ENCODE peak calls at places on chromosomes 12 and 14, in seven cellular contexts. N, A, W, U, D, F and E are unnamed samples.

GRCh38 chr12:102468261-102468940 is 12.0 kb downstream of the IGF1 start:
- DNase-seq in A (no peak), F (no peak), W (no peak), U (no peak), D (peak), N (no peak), E (no peak)

GRCh38 chr14:87250992-87251391 is 742.0 kb downstream of the GALC start:
- DNase-seq in F (no peak), U (no peak), D (no peak), A (no peak), W (no peak), N (no peak), E (no peak)

GRCh38 chr14:66600416-66600815 is 92.5 kb downstream of the GPHN start:
- DNase-seq in U (no peak), W (peak), A (no peak), D (peak), N (no peak), F (peak), E (no peak)

GRCh38 chr12:61254225-61254624 is 1006.0 kb upstream of the USP15 start:
- DNase-seq in A (no peak), D (no peak), U (no peak), F (no peak), N (peak), W (no peak), E (no peak)

GRCh38 chr12:4881665-4882064 is 28.0 kb upstream of the KCNA1 start:
- DNase-seq in N (no peak), A (no peak), F (no peak), U (no peak), D (no peak), W (no peak), E (no peak)

GRCh38 chr12:21526721-21527345 is 737 bp downstream of the SPX start:
- DNase-seq in A (no peak), U (no peak), D (no peak), W (no peak), F (no peak), N (no peak), E (no peak)

GRCh38 chr12:16037533-16037932 is 126.4 kb downstream of the DERA start:
- DNase-seq in D (no peak), A (no peak), F (no peak), U (no peak), N (no peak), W (no peak), E (no peak)

GRCh38 chr14:21106191-21106505 is 5.3 kb downstream of the TMEM253 start:
- DNase-seq in D (no peak), W (no peak), A (no peak), N (no peak), F (peak), U (no peak), E (no peak)

GRCh38 chr14:66066991-66067788 is 419.0 kb upstream of the CCDC196 start:
- DNase-seq in A (no peak), D (no peak), N (no peak), W (no peak), F (no peak), U (no peak), E (no peak)

GRCh38 chr12:7017870-7018349 is 366 bp downstream of the LPCAT3 start:
- DNase-seq in U (no peak), N (no peak), A (no peak), W (no peak), F (peak), D (peak), E (no peak)

GRCh38 chr14:70289138-70289537 is 70.3 kb downstream of the COX16 start:
- DNase-seq in W (no peak), F (no peak), A (no peak), U (no peak), N (no peak), D (no peak), E (no peak)

GRCh38 chr12:54134395-54134794 is 54.4 kb downstream of the SMUG1 start:
- DNase-seq in N (no peak), W (no peak), F (no peak), A (no peak), U (no peak), D (no peak), E (no peak)

GRCh38 chr14:104981699-104982541 is 3.7 kb upstream of the CLBA1 start:
- DNase-seq in U (no peak), F (no peak), W (no peak), N (no peak), A (no peak), D (no peak), E (no peak)

GRCh38 chr12:71958993-71959588 is 20.4 kb downstream of the TPH2 start:
- DNase-seq in N (peak), D (peak), W (peak), U (no peak), F (peak), A (no peak), E (no peak)

GRCh38 chr12:105357162-105357691 is 26.7 kb downstream of the C12orf75 start:
- DNase-seq in W (peak), A (no peak), N (no peak), F (peak), U (no peak), D (peak), E (no peak)

GRCh38 chr12:32270818-32271710 is 128.3 kb upstream of the FGD4 start:
- DNase-seq in U (no peak), W (peak), F (no peak), D (peak), A (no peak), N (peak), E (no peak)

GRCh38 chr12:65823481-65824313 is 586 bp upstream of the HMGA2 start:
- DNase-seq in A (no peak), W (peak), D (peak), U (peak), N (peak), F (peak), E (peak)

GRCh38 chr14:57060276-57060956 is 208.3 kb downstream of the EXOC5 start:
- DNase-seq in U (no peak), W (no peak), F (peak), N (peak), A (no peak), D (no peak), E (no peak)

GRCh38 chr12:67517181-67517887 is 131.2 kb upstream of the DYRK2 start:
- DNase-seq in A (no peak), N (no peak), D (no peak), U (no peak), W (no peak), F (no peak), E (no peak)

GRCh38 chr12:50483488-50483887 is 21.3 kb upstream of the DIP2B start:
- DNase-seq in U (no peak), D (no peak), F (no peak), N (no peak), A (no peak), W (no peak), E (no peak)

GRCh38 chr12:121144416-121144914 is 11.8 kb downstream of the P2RX7 start:
- DNase-seq in A (no peak), W (peak), D (peak), N (no peak), F (peak), U (no peak), E (no peak)

GRCh38 chr12:89163918-89164317 is 188.4 kb downstream of the DUSP6 start:
- DNase-seq in D (no peak), A (no peak), U (no peak), N (peak), F (peak), W (no peak), E (no peak)

GRCh38 chr12:24979971-24980730 is 31.2 kb upstream of the BCAT1 start:
- DNase-seq in U (no peak), F (peak), W (no peak), A (no peak), N (no peak), D (no peak), E (no peak)

GRCh38 chr12:49868952-49869815 is 26.3 kb upstream of the BCDIN3D start:
- DNase-seq in D (peak), N (peak), U (peak), F (peak), W (peak), A (no peak), E (no peak)

GRCh38 chr14:51035611-51036192 is 59.2 kb downstream of the TRIM9 start:
- DNase-seq in W (peak), U (no peak), N (peak), F (peak), D (no peak), A (no peak), E (no peak)

GRCh38 chr12:107903377-107904061 is 129.0 kb downstream of the ASCL4 start:
- DNase-seq in W (no peak), D (no peak), U (peak), N (peak), F (peak), A (no peak), E (peak)

GRCh38 chr14:65302571-65303184 is 109.9 kb upstream of the FUT8 start:
- DNase-seq in W (no peak), N (no peak), F (no peak), U (no peak), D (no peak), A (no peak), E (no peak)

GRCh38 chr12:26238341-26239126 is 43.2 kb downstream of the SSPN start:
- DNase-seq in U (no peak), F (no peak), W (no peak), D (no peak), A (no peak), N (no peak), E (no peak)

GRCh38 chr12:54988402-54989054 is 4.0 kb upstream of the TESPA1 start:
- DNase-seq in U (no peak), A (no peak), D (peak), N (no peak), F (no peak), W (peak), E (no peak)

GRCh38 chr14:22339277-22339676 is 249.7 kb downstream of the DAD1 start:
- DNase-seq in F (no peak), A (no peak), D (peak), U (no peak), N (no peak), W (peak), E (no peak)

GRCh38 chr12:124341645-124342069 is 46.8 kb downstream of the RFLNA start:
- DNase-seq in W (no peak), D (no peak), N (no peak), U (no peak), F (no peak), A (no peak), E (no peak)

DNA sequence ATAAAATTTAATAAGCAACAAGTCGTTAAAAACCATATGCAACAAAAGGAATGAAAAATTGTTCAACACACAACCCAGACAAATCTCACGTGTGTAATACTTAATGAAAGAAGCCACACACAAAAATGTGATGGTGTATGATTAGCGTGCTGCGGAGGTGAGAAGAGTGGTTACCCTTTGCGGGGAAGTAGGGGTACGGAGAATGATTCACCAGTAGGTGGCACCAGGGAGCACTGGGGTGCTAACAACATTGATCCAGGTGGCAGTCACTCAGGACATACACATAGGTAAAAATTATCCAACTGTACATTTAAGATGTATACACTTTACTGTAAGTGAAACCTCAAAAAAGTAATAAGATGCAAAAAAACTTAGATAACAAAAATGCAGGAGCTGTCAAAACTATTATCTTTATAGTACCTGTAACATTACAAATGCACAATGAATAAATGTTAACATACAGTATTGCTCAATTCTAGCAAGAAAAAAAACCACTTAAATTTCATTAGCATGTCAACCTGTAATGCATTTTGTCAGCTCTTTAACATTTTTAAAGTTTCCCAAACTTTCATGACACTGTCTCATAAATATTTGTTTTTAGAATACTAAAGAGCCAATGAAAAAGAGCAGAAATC is 46.8 kb downstream of the TMCC3 start:
- DNase-seq in D (no peak), U (no peak), A (no peak), F (peak), N (peak), W (no peak), E (no peak)
- H4K8ac ChIP-seq in D (no peak), U (no peak), A (no peak), F (no peak), N (no peak), W (no peak), E (no peak)

GRCh38 chr12:118816296-118816695 is 165.0 kb upstream of the SRRM4 start:
- DNase-seq in F (no peak), A (no peak), D (no peak), U (no peak), N (no peak), W (no peak), E (no peak)
- H4K8ac ChIP-seq in F (no peak), A (no peak), D (no peak), U (no peak), N (no peak), W (no peak), E (no peak)

GRCh38 chr14:103808403-103809001 is 38.9 kb downstream of the PPP1R13B start:
- DNase-seq in W (peak), A (peak), U (peak), D (peak), N (peak), F (peak), E (peak)
- H4K8ac ChIP-seq in W (no peak), A (no peak), U (no peak), D (no peak), N (no peak), F (no peak), E (no peak)

DNA sequence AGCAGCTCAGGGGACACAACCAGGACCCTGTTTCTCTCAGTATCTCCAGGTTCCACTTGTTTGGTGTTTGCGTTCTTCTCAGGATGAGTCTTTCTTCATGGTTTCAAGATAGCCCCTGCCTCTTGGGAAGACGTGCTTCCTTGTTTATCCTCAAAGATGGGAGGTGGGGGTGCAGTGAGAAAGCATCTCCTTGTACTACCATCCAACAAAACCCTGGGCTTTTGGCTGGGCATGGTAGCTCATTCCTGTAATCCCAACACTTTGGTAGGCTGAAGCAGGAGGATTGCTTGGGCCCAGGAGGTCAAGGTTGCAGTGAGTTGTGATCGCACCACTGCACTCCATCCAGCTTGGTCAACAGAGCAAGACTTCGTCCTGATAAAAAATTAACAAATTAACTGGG is 21.0 kb upstream of the TUNAR start:
- DNase-seq in F (no peak), D (no peak), A (no peak), W (no peak), U (no peak), N (no peak), E (no peak)
- H4K8ac ChIP-seq in F (no peak), D (no peak), A (no peak), W (no peak), U (no peak), N (no peak), E (no peak)